ENCODE peak calls at places on chromosome 1, in four cellular contexts. B is A673, H is fibroblast of lung, L is psoas muscle. N is an unnamed sample. For H3K36me3 and H3K4me1, the result is how much of the 10 kb centered on the place peaks cover.

GRCh38 chr1:23555949-23556640 is 3.2 kb downstream of the ID3 start:
- DNase-seq in B (no peak), L (no peak), H (peak), N (no peak)

GRCh38 chr1:40267767-40268187 is 9.7 kb downstream of the ZMPSTE24 start:
- DNase-seq in B (no peak), H (peak), L (no peak), N (no peak)

GRCh38 chr1:82562448-82562847 is 761.7 kb downstream of the ADGRL2 start:
- DNase-seq in L (no peak), B (no peak), H (peak), N (no peak)

GRCh38 chr1:66947267-66947666 is 22.5 kb downstream of the MIER1 start:
- DNase-seq in L (no peak), H (no peak), B (no peak), N (no peak)

GRCh38 chr1:147515046-147515869 is 26.0 kb upstream of the BCL9 start:
- DNase-seq in H (peak), L (no peak), B (peak), N (no peak)

GRCh38 chr1:204634260-204634910 is 51.2 kb downstream of the LRRN2 start:
- DNase-seq in H (no peak), B (no peak), L (no peak), N (no peak)

GRCh38 chr1:54069792-54070548 is 16.6 kb downstream of the TCEANC2 start:
- DNase-seq in H (peak), L (no peak), B (peak), N (no peak)

GRCh38 chr1:64453695-64454094 is 16.2 kb upstream of the CACHD1 start:
- DNase-seq in H (no peak), L (no peak), B (no peak), N (no peak)

GRCh38 chr1:119918301-119918700 is 22.0 kb upstream of the ADAM30 start:
- DNase-seq in L (no peak), B (no peak), H (no peak), N (no peak)

GRCh38 chr1:204962742-204963632 is 80.0 kb upstream of the CNTN2 start:
- DNase-seq in L (no peak), B (no peak), H (no peak), N (no peak)

GRCh38 chr1:235511470-235512240 is 7.4 kb upstream of the B3GALNT2 start:
- DNase-seq in B (peak), L (no peak), H (peak), N (no peak)

GRCh38 chr1:59680044-59680443 is 134.7 kb upstream of the HOOK1 start:
- DNase-seq in L (no peak), B (no peak), H (no peak), N (no peak)

GRCh38 chr1:14599173-14599754 is 779 bp downstream of the KAZN start:
- DNase-seq in H (no peak), L (no peak), B (peak), N (no peak)

GRCh38 chr1:3543076-3544049 is 67.9 kb downstream of the MEGF6 start:
- DNase-seq in H (peak), B (no peak), L (no peak), N (no peak)

GRCh38 chr1:164786980-164787833 is 228.2 kb downstream of the PBX1 start:
- DNase-seq in B (peak), L (peak), H (peak), N (peak)

GRCh38 chr1:209546390-209547080 is 37.0 kb upstream of the CAMK1G start:
- DNase-seq in H (no peak), B (peak), L (no peak), N (no peak)

GRCh38 chr1:35437200-35437599 is 120.0 kb downstream of the KIAA0319L start:
- DNase-seq in H (no peak), L (no peak), B (no peak), N (no peak)

GRCh38 chr1:35439626-35440025 is 117.6 kb downstream of the KIAA0319L start:
- DNase-seq in B (no peak), H (no peak), L (no peak), N (no peak)

GRCh38 chr1:35433714-35434113 is 123.5 kb downstream of the KIAA0319L start:
- DNase-seq in L (no peak), B (no peak), H (no peak), N (no peak)

GRCh38 chr1:35434703-35435102 is 122.5 kb downstream of the KIAA0319L start:
- DNase-seq in H (no peak), B (no peak), L (no peak), N (no peak)

GRCh38 chr1:35436078-35436477 is 121.1 kb downstream of the KIAA0319L start:
- DNase-seq in L (no peak), H (no peak), B (no peak), N (no peak)
- H3K36me3 ChIP-seq in L (under half), H (under half), B (under half), N (half or more)

GRCh38 chr1:228487336-228488106 is at the start of gene RNF187:
- DNase-seq in L (peak), B (peak), H (no peak), N (peak)

GRCh38 chr1:228486596-228487335 is 416 bp upstream of the RNF187 start:
- DNase-seq in L (peak), B (peak), H (peak), N (peak)

GRCh38 chr1:228488107-228488817 is 1.1 kb downstream of the RNF187 start:
- DNase-seq in B (no peak), L (no peak), H (no peak), N (peak)

GRCh38 chr1:228490120-228491078 is 3.2 kb downstream of the RNF187 start:
- DNase-seq in L (peak), B (peak), H (no peak), N (no peak)

GRCh38 chr1:228488818-228489674 is 1.9 kb downstream of the RNF187 start:
- DNase-seq in H (no peak), L (no peak), B (no peak), N (no peak)
- H3K27ac ChIP-seq in H (no peak), L (peak), B (peak), N (no peak)

GRCh38 chr1:183806650-183807049 is 1.7 kb downstream of the RGL1 start:
- DNase-seq in B (no peak), H (no peak), L (no peak), N (no peak)
- H3K4me1 ChIP-seq in B (under half), H (under half), L (under half), N (under half)

DNA sequence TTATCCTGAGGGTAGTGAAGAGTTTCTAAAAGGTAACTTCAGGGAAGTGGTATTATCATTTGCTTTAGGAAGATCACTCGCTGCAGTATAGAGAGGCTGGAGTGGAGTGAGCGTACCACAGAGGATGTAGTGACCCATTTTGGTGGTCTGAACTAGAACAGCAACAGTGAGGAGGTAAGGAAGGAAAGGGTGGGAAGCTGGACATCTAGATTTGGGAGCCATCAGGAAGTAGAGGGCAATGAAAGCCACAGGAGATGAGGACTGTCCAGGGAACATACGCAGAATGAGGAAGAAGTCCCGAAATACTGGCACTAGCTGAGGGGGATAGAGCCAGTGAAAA is 94.9 kb downstream of the PIK3R3 start:
- DNase-seq in B (no peak), L (no peak), H (no peak), N (no peak)
- H3K36me3 ChIP-seq in B (under half), L (under half), H (under half), N (under half)

GRCh38 chr1:17586172-17586963 is 46.9 kb downstream of the ARHGEF10L start:
- DNase-seq in B (no peak), H (peak), L (no peak), N (peak)
- H3K27ac ChIP-seq in B (no peak), H (peak), L (peak), N (no peak)

DNA sequence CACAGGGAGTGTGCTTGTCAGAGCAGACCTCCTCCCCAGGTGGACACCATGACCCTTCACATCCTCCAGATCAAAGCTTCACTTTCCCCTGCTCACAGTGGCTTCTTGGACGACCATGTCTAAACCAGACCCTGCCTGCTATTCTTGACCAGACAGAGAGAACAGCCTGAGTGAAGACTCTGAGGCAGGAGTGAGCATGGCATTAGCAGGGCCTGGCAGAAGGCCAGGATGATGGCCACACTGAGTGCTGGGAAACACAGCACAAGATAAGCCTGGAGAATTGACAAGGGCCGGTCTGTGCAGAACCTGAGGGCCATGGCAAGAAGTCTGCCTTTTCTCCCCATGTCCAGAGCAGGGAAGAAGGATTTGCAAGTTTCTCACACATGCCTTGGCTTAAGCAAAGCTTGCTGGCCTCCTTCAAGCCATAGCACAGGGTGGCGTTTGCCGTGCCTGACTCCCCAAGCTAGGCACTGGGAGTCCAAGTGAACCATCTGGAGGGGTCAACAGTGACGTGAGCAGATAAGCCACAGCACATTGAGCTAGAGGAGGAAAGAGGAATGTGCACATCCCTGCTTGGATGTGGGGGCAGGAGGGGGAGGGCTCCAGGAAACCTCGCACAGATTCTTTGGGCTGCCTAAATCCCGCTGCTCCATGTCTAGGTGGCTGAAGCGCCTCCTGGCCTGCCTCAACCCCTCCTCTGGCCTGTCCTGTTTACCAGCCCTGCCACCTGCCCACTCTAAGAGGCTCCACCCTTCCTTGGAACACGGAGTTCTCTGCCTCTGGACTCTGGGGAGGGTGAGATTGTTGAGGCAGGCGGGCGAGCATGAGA is 87.1 kb downstream of the CD58 start:
- DNase-seq in L (no peak), B (no peak), H (no peak), N (peak)
- H3K4me1 ChIP-seq in L (under half), B (under half), H (under half), N (under half)

GRCh38 chr1:61504840-61505239 is 220.1 kb downstream of the TM2D1 start:
- DNase-seq in L (no peak), B (peak), H (peak), N (no peak)
- H3K36me3 ChIP-seq in L (under half), B (under half), H (under half), N (under half)

GRCh38 chr1:42930178-42931107 is 28.2 kb downstream of the SLC2A1 start:
- DNase-seq in H (no peak), B (no peak), L (no peak), N (peak)

GRCh38 chr1:42933060-42933586 is 25.5 kb downstream of the SLC2A1 start:
- DNase-seq in L (no peak), H (no peak), B (no peak), N (no peak)

GRCh38 chr1:42931108-42931539 is 27.5 kb downstream of the SLC2A1 start:
- DNase-seq in L (no peak), B (peak), H (peak), N (peak)

GRCh38 chr1:42932442-42932941 is 26.2 kb downstream of the SLC2A1 start:
- DNase-seq in L (no peak), B (no peak), H (no peak), N (peak)

DNA sequence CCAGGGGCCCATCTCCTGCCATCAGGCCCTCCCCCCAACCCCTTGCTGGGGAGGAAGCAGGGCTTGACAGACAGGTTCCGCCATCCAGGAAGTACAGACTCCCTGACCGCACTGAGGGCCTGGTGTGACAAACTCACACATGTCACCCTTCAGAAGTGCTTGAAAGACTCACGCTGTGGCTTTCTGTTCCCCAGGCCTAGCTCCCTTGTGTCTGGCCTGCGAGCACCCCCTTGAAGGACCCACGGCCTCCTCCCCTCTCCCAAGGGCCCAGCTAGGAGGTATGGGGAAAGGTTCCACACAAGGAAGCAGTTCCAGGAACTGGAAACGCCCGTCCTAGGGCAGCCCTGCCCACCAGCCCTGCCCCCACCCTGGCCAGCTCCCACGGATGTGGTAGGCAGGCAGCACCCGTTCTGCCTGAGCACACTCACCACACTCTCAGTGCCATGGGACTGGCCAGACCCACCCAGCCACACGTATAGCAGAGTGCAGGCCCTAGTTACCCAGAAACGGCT is 26.7 kb downstream of the SLC2A1 start:
- DNase-seq in H (no peak), L (peak), B (no peak), N (peak)
- H3K27ac ChIP-seq in H (no peak), L (no peak), B (peak), N (peak)

DNA sequence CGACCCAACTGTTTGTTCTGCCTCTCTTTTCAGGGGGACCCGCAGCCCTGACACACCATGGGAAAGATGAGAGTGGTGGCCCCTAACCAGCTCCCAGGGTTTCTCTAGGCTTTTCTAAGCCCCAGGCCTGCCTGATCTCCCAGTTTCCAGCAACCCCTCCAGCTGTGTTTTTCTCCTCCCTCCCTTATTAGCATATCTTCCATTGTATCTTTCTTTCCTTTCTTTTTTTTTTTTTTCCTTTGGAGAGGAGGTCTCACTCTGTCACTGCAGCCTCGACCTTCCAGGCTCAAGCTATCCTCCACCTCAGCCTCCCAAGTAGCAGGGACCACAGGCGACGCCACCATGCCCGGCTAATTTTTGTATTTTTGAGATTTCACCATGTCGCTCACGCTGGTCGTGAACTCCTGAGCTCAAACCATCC is 1.8 kb upstream of the CERS2 start:
- DNase-seq in H (no peak), B (no peak), L (no peak), N (no peak)
- H3K4me1 ChIP-seq in H (under half), B (half or more), L (under half), N (half or more)

DNA sequence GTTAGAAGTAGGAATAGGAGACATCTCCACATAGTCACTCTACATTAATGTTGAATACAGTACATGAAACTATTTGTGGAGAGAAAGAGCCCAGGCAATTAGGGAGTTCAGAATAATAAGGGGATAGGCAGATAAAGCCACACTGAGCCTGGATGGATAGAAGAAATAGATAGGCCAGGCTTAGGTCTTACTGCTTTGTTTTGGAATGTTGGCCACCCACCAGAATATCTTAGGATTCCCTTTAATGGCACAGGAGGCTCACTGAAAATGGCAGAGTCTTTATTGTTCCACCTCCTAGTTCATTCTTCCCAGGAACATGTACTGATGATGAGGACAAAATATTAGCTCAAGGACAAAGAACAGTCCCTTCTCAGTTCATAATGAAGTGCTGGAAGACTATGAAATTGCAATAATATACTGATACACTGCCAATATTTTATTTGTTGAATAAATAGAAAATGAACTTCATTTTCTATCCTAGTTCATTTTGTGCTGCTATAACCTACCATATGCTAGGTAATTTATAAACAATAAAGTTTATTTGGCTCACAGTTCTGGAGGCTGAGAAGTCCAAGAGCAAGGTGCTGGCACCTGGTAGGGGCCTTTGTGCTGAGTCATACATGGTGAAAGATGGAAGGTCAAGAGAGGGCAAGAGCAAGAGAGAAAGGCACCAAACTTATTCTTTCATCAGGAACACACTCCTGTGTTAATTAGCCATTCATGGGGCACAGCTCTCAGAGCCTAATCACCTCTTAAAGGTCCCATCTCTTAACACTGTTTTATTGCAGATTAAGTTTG is 87.3 kb downstream of the TBX15 start:
- DNase-seq in L (no peak), H (no peak), B (no peak), N (no peak)
- H3K36me3 ChIP-seq in L (under half), H (under half), B (under half), N (under half)